ENCODE peak calls at places on chromosomes 2 and 18, in five cellular contexts. G is spleen, Z is IMR-90, O is breast epithelium, H is Calu3. Y is an unnamed sample.

GRCh38 chr2:24836206-24836605 is 43.0 kb downstream of the CENPO start:
- DNase-seq in G (peak), O (no peak), Z (no peak), H (no peak), Y (no peak)

GRCh38 chr2:149598014-149598395 is 10.4 kb upstream of the MMADHC start:
- DNase-seq in O (no peak), H (no peak), Z (peak), G (no peak), Y (no peak)

GRCh38 chr2:33158482-33159003 is 211.8 kb downstream of the LTBP1 start:
- DNase-seq in G (no peak), Z (peak), O (no peak), H (no peak), Y (no peak)

GRCh38 chr2:98569197-98569793 is 39.0 kb downstream of the COA5 start:
- DNase-seq in H (peak), G (peak), O (no peak), Z (no peak), Y (peak)

GRCh38 chr2:235098736-235099494 is 147.1 kb downstream of the SH3BP4 start:
- DNase-seq in Z (peak), O (no peak), H (no peak), G (no peak), Y (no peak)

GRCh38 chr2:10493636-10494281 is 45.6 kb upstream of the ODC1 start:
- DNase-seq in G (peak), O (peak), H (peak), Z (peak), Y (no peak)

GRCh38 chr2:24304621-24305020 is 55.7 kb downstream of the ITSN2 start:
- DNase-seq in G (no peak), Z (peak), O (no peak), H (no peak), Y (no peak)

GRCh38 chr2:64990823-64991222 is 1.6 kb downstream of the SLC1A4 start:
- DNase-seq in Z (no peak), G (no peak), H (no peak), O (no peak), Y (no peak)

GRCh38 chr2:159811232-159811631 is 13.2 kb upstream of the CD302 start:
- DNase-seq in G (no peak), H (no peak), Z (no peak), O (no peak), Y (no peak)

GRCh38 chr2:238841542-238842181 is 6.2 kb upstream of the TWIST2 start:
- DNase-seq in H (no peak), Z (no peak), O (no peak), G (no peak), Y (no peak)

GRCh38 chr2:8677646-8678592 is 3.9 kb upstream of the ID2 start:
- DNase-seq in Z (peak), G (peak), O (peak), H (peak), Y (peak)

GRCh38 chr2:48400553-48401179 is 129.3 kb upstream of the STON1 start:
- DNase-seq in Z (no peak), O (no peak), H (no peak), G (no peak), Y (no peak)

GRCh38 chr2:48411030-48411429 is 118.9 kb upstream of the STON1 start:
- DNase-seq in Z (no peak), G (no peak), H (no peak), O (no peak), Y (no peak)

GRCh38 chr2:48406950-48407349 is 123.0 kb upstream of the STON1 start:
- DNase-seq in Z (no peak), G (no peak), H (no peak), O (no peak), Y (no peak)

DNA sequence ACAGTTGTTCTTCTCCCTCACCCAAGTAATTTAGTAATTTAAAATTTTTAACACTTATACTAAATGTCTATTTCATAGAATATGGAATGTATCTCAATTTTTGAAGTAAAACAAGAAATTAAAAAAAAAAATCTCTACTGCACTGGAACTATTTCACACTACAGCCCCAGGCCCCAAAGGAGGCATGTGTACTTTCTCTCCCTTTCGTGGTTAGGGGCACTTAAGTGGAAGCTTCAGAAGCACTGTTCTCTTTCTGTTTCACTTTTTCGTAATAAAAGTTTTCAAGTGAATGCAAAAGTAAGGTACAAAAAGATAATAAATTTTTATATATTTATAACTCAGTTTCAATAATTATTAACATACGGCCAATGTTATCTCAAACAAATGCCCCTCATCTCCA is 123.9 kb upstream of the STON1 start:
- DNase-seq in O (no peak), H (no peak), G (no peak), Z (no peak), Y (no peak)
- TF ChIP-seq CTCF in O (no peak), H (no peak), G (no peak), Z (no peak), Y (no peak)

DNA sequence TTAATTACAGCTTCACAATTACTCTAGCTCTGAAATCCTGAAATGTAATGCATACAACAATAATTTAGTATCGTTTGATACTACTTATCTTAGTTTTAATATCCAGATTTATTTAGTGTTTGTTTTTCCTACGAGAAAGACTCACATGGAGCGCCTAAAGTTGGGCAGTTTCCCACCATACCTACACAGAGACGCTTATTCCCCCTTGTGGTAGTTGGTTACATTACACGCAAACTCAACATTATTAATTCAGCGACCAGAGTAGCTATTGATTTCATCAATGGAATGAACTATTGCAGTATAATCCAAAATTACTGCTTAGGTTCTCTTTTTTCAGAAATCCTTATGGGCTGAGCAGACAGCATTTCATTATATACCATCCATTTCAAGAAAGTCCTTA is 164.0 kb upstream of the REG3G start:
- DNase-seq in O (no peak), Z (no peak), H (no peak), G (no peak), Y (no peak)
- TF ChIP-seq CTCF in O (no peak), Z (no peak), H (peak), G (no peak), Y (peak)

GRCh38 chr18:13287372-13287771 is 68.8 kb downstream of the LDLRAD4 start:
- DNase-seq in Z (no peak), O (no peak), G (no peak), H (no peak), Y (no peak)
- TF ChIP-seq CTCF in Z (no peak), O (no peak), G (peak), H (no peak), Y (no peak)

GRCh38 chr2:127157651-127158460 is 50.9 kb upstream of the BIN1 start:
- DNase-seq in Z (no peak), G (no peak), O (no peak), H (no peak), Y (peak)
- TF ChIP-seq CTCF in Z (peak), G (no peak), O (no peak), H (no peak), Y (peak)

GRCh38 chr2:79935771-79936657 is 368.5 kb downstream of the LRRTM1 start:
- DNase-seq in Z (peak), O (no peak), G (no peak), H (peak), Y (peak)
- TF ChIP-seq CTCF in Z (peak), O (no peak), G (peak), H (peak), Y (peak)

GRCh38 chr2:156310773-156311172 is 21.7 kb downstream of the NR4A2 start:
- DNase-seq in G (no peak), H (no peak), O (no peak), Z (no peak), Y (no peak)
- TF ChIP-seq CTCF in G (no peak), H (no peak), O (no peak), Z (no peak), Y (no peak)

GRCh38 chr2:120913972-120914838 is 178.5 kb downstream of the GLI2 start:
- DNase-seq in O (no peak), G (no peak), Z (no peak), H (no peak), Y (no peak)

GRCh38 chr2:120916446-120916845 is 180.8 kb downstream of the GLI2 start:
- DNase-seq in O (no peak), G (no peak), H (no peak), Z (no peak), Y (no peak)

GRCh38 chr2:120915670-120916069 is 180.0 kb downstream of the GLI2 start:
- DNase-seq in G (no peak), Z (peak), H (no peak), O (no peak), Y (no peak)

GRCh38 chr2:120912101-120912985 is 176.7 kb downstream of the GLI2 start:
- DNase-seq in O (no peak), Z (peak), H (peak), G (no peak), Y (no peak)

GRCh38 chr2:120914839-120915521 is 179.3 kb downstream of the GLI2 start:
- DNase-seq in G (no peak), Z (peak), O (no peak), H (peak), Y (no peak)
- TF ChIP-seq CTCF in G (no peak), Z (no peak), O (no peak), H (no peak), Y (no peak)

DNA sequence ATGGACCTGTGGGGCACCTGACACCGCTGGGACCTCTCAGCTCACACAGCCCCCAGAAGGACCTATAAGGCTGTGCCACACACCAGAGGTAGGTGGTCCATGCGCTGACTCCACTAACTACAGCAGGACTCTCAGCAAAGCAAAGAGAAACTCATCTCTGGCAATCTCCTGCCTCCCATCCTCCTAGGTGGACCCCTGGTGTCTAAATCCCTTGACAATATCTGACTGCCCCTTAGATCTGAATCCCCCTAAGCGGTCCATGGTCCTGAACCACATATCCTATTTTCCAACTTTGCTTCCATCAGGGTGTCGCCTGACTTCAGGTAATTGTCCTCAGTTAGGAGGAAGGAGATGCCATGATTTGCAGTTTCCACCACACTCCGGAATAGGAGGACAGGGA is 282.6 kb downstream of the MYT1L start:
- DNase-seq in Z (no peak), G (no peak), H (no peak), O (no peak), Y (no peak)
- TF ChIP-seq CTCF in Z (no peak), G (no peak), H (no peak), O (no peak), Y (no peak)

Y was measured in neural crest cell.